ENCODE peak calls at places on chromosomes 12 and 14, in eight cellular contexts. H is PC-3; Z is GM10248; E is right lobe of liver; J is fibroblast of pulmonary artery; K is fibroblast of lung; M is CD4-positive, alpha-beta T cell; B is stomach. O is an unnamed sample.

GRCh38 chr12:9134981-9135628 is 19.4 kb upstream of the A2M start:
- DNase-seq in K (peak; percentile 92), B (no peak), J (no peak), H (peak; percentile 14), M (no peak), Z (no peak), E (no peak), O (no peak)

GRCh38 chr14:36726128-36726527 is 64.5 kb downstream of the PAX9 start:
- DNase-seq in K (no peak), E (no peak), B (no peak), J (no peak), M (no peak), Z (no peak), H (no peak), O (no peak)

GRCh38 chr12:26255893-26256645 is 60.7 kb downstream of the SSPN start:
- DNase-seq in J (no peak), K (no peak), Z (no peak), E (no peak), H (peak; percentile 92), M (no peak), B (no peak), O (no peak)

GRCh38 chr12:68200854-68201253 is 24.8 kb downstream of the IL26 start:
- DNase-seq in K (no peak), E (no peak), M (no peak), H (no peak), Z (no peak), B (no peak), J (no peak), O (peak; percentile 46)

GRCh38 chr14:31261859-31262739 is 54.5 kb upstream of the HECTD1 start:
- DNase-seq in J (peak; percentile 87), Z (no peak), H (peak; percentile 45), K (peak; percentile 73), E (peak; percentile 65), B (peak; percentile 75), M (no peak), O (peak; percentile 77)

GRCh38 chr12:109157986-109158385 is 41.6 kb downstream of the ACACB start:
- DNase-seq in M (no peak), E (no peak), Z (no peak), J (no peak), B (no peak), K (no peak), H (no peak), O (no peak)

GRCh38 chr14:60722836-60723217 is 1.3 kb downstream of the SIX4 start:
- DNase-seq in K (peak; percentile 25), H (no peak), M (no peak), J (no peak), E (no peak), Z (peak; percentile 17), B (no peak), O (no peak)

GRCh38 chr12:105156260-105156659 is 48.7 kb downstream of the WASHC4 start:
- DNase-seq in J (no peak), B (no peak), H (no peak), M (no peak), K (no peak), E (no peak), Z (no peak), O (no peak)

GRCh38 chr14:75147423-75148071 is 20.7 kb upstream of the NEK9 start:
- DNase-seq in J (peak; percentile 98), K (peak; percentile 84), H (no peak), Z (no peak), B (peak; percentile 69), E (peak; percentile 58), M (no peak), O (peak; percentile 50)

GRCh38 chr12:49943663-49943945 is 6.9 kb upstream of the AQP2 start:
- DNase-seq in H (no peak), E (no peak), M (no peak), K (no peak), B (no peak), J (no peak), Z (no peak), O (no peak)

GRCh38 chr14:77271113-77271710 is at the start of gene NGB:
- DNase-seq in B (no peak), Z (no peak), K (no peak), M (no peak), H (no peak), E (no peak), J (no peak), O (no peak)

GRCh38 chr12:105820407-105821140 is 318.2 kb downstream of the NUAK1 start:
- DNase-seq in E (no peak), J (peak; percentile 85), Z (no peak), H (no peak), K (peak; percentile 52), B (no peak), M (no peak), O (peak; percentile 77)

GRCh38 chr12:991350-992278 is 591 bp downstream of the ERC1 start:
- DNase-seq in B (no peak), H (peak; percentile 17), Z (no peak), M (no peak), J (peak; percentile 36), K (no peak), E (no peak), O (no peak)

GRCh38 chr14:97723834-97724770 is 926.9 kb downstream of the VRK1 start:
- DNase-seq in E (no peak), Z (no peak), B (no peak), H (no peak), K (no peak), J (no peak), M (peak; percentile 57), O (no peak)

GRCh38 chr12:57511161-57511560 is 9.2 kb downstream of the DDIT3 start:
- DNase-seq in E (no peak), J (no peak), B (no peak), Z (no peak), M (no peak), H (no peak), K (no peak), O (no peak)

GRCh38 chr12:2803635-2804380 is 8.7 kb upstream of the ITFG2 start:
- DNase-seq in E (no peak), K (no peak), M (no peak), Z (peak; percentile 39), H (no peak), B (no peak), J (no peak), O (no peak)

GRCh38 chr12:125882141-125882540 is 816.9 kb downstream of the AACS start:
- DNase-seq in M (no peak), K (no peak), H (no peak), J (no peak), E (no peak), B (no peak), Z (no peak), O (no peak)

GRCh38 chr14:28661171-28661772 is 105.3 kb upstream of the FOXG1 start:
- DNase-seq in J (peak; percentile 80), K (peak; percentile 63), Z (no peak), E (no peak), B (no peak), H (peak; percentile 90), M (no peak), O (no peak)

GRCh38 chr14:59028476-59029202 is 159.8 kb upstream of the DAAM1 start:
- DNase-seq in B (peak; percentile 55), Z (peak; percentile 53), E (peak; percentile 68), M (no peak), H (peak; percentile 100), K (peak; percentile 96), J (peak; percentile 90), O (peak; percentile 98)

GRCh38 chr14:95038521-95039250 is 118.6 kb downstream of the DICER1 start:
- DNase-seq in J (no peak), Z (no peak), H (no peak), M (no peak), K (no peak), B (no peak), E (no peak), O (no peak)

GRCh38 chr12:55068416-55069010 is 48.7 kb downstream of the NEUROD4 start:
- DNase-seq in E (no peak), M (no peak), Z (peak; percentile 68), J (peak; percentile 71), H (peak; percentile 76), K (peak; percentile 54), B (no peak), O (peak; percentile 68)

GRCh38 chr14:24880689-24881088 is 169.3 kb downstream of the STXBP6 start:
- DNase-seq in J (peak; percentile 30), M (no peak), K (peak; percentile 20), E (no peak), H (no peak), Z (no peak), B (no peak), O (no peak)

GRCh38 chr12:116879509-116880212 is 1.6 kb downstream of the HRK start:
- DNase-seq in Z (no peak), K (peak; percentile 9), H (no peak), B (no peak), E (no peak), J (no peak), M (no peak), O (no peak)

GRCh38 chr12:28190321-28191017 is at the start of gene CCDC91:
- DNase-seq in J (peak; percentile 90), B (peak; percentile 88), M (peak; percentile 87), Z (peak; percentile 88), H (peak; percentile 84), K (peak; percentile 87), E (peak; percentile 91), O (peak; percentile 92)
- TF ChIP-seq CTCF in J (no peak), B (no peak), M (no peak), Z (no peak), H (no peak), K (no peak), E (no peak), O (peak; percentile 27)

GRCh38 chr14:101812071-101812470 is 50.6 kb downstream of the PPP2R5C start:
- DNase-seq in H (no peak), K (no peak), Z (no peak), B (no peak), E (no peak), J (no peak), M (no peak), O (no peak)

GRCh38 chr14:101809671-101810514 is 48.4 kb downstream of the PPP2R5C start:
- DNase-seq in Z (peak; percentile 86), E (peak; percentile 87), B (peak; percentile 86), H (peak; percentile 93), J (peak; percentile 97), K (peak; percentile 97), M (peak; percentile 76), O (peak; percentile 95)

GRCh38 chr14:101808894-101809670 is 47.6 kb downstream of the PPP2R5C start:
- DNase-seq in B (no peak), J (no peak), M (no peak), Z (no peak), E (no peak), K (no peak), H (no peak), O (no peak)

GRCh38 chr14:101810897-101811620 is 49.5 kb downstream of the PPP2R5C start:
- DNase-seq in J (peak; percentile 28), M (no peak), K (peak; percentile 27), B (no peak), H (peak; percentile 60), E (no peak), Z (no peak), O (peak; percentile 44)

GRCh38 chr14:101808020-101808641 is 46.6 kb downstream of the PPP2R5C start:
- DNase-seq in M (no peak), Z (no peak), E (no peak), B (no peak), J (no peak), K (no peak), H (no peak), O (no peak)
- TF ChIP-seq CTCF in M (no peak), Z (no peak), E (no peak), B (no peak), J (no peak), K (no peak), H (peak; percentile 36), O (peak; percentile 18)

GRCh38 chr12:24278832-24279231 is 329.4 kb upstream of the SOX5 start:
- DNase-seq in Z (no peak), K (no peak), E (no peak), H (no peak), J (no peak), B (no peak), M (no peak), O (no peak)
- TF ChIP-seq CTCF in Z (no peak), K (no peak), E (no peak), H (no peak), J (no peak), B (no peak), M (no peak), O (peak; percentile 29)

GRCh38 chr14:105481886-105482454 is 4.7 kb upstream of the CRIP1 start:
- DNase-seq in Z (peak; percentile 95), H (peak; percentile 96), K (peak; percentile 96), E (peak; percentile 95), J (peak; percentile 99), M (peak; percentile 91), B (peak; percentile 93), O (peak; percentile 99)
- TF ChIP-seq CTCF in Z (no peak), H (peak; percentile 19), K (peak; percentile 27), E (peak; percentile 17), J (peak; percentile 4), M (no peak), B (no peak), O (peak; percentile 42)

O was measured in HFFc6.